ENCODE peak calls at places on chromosomes 7 and 10, in five cellular contexts. One of them, this sample, is unnamed. For H3K4me1, the result is how much of the 10 kb centered on the place peaks cover.

GRCh38 chr10:5518143-5518542 is 6.6 kb upstream of the CALML3 start:
- DNase-seq in heart right ventricle: no peak
- DNase-seq in lower lobe of right lung: no peak
- DNase-seq in right lobe of liver: no peak
- DNase-seq in suprapubic skin: peak
- DNase-seq in this sample: peak

GRCh38 chr10:16854623-16855022 is 37.4 kb upstream of the RSU1 start:
- DNase-seq in heart right ventricle: no peak
- DNase-seq in lower lobe of right lung: no peak
- DNase-seq in right lobe of liver: no peak
- DNase-seq in suprapubic skin: no peak
- DNase-seq in this sample: no peak

GRCh38 chr7:171364-171904 is 20.9 kb upstream of the FAM20C start:
- DNase-seq in heart right ventricle: no peak
- DNase-seq in lower lobe of right lung: peak
- DNase-seq in right lobe of liver: peak
- DNase-seq in suprapubic skin: no peak
- DNase-seq in this sample: no peak

GRCh38 chr7:668139-668871 is 58.2 kb upstream of the DNAAF5 start:
- DNase-seq in heart right ventricle: peak
- DNase-seq in lower lobe of right lung: no peak
- DNase-seq in right lobe of liver: peak
- DNase-seq in suprapubic skin: no peak
- DNase-seq in this sample: no peak

GRCh38 chr7:120944826-120945562 is 5.6 kb upstream of the ING3 start:
- DNase-seq in heart right ventricle: no peak
- DNase-seq in lower lobe of right lung: no peak
- DNase-seq in right lobe of liver: no peak
- DNase-seq in suprapubic skin: no peak
- DNase-seq in this sample: no peak

GRCh38 chr10:1211844-1212570 is 155.8 kb downstream of the WDR37 start:
- DNase-seq in heart right ventricle: no peak
- DNase-seq in lower lobe of right lung: no peak
- DNase-seq in right lobe of liver: no peak
- DNase-seq in suprapubic skin: no peak
- DNase-seq in this sample: no peak

GRCh38 chr7:126809188-126809587 is 443.6 kb downstream of the GRM8 start:
- DNase-seq in heart right ventricle: no peak
- DNase-seq in lower lobe of right lung: no peak
- DNase-seq in right lobe of liver: no peak
- DNase-seq in suprapubic skin: no peak
- DNase-seq in this sample: no peak

GRCh38 chr10:7787150-7787856 is 490 bp downstream of the KIN start:
- DNase-seq in heart right ventricle: no peak
- DNase-seq in lower lobe of right lung: no peak
- DNase-seq in right lobe of liver: no peak
- DNase-seq in suprapubic skin: peak
- DNase-seq in this sample: no peak

GRCh38 chr7:73560035-73560835 is 2.7 kb upstream of the BCL7B start:
- DNase-seq in heart right ventricle: no peak
- DNase-seq in lower lobe of right lung: no peak
- DNase-seq in right lobe of liver: no peak
- DNase-seq in suprapubic skin: no peak
- DNase-seq in this sample: no peak

GRCh38 chr10:60978287-60979115 is 34.5 kb upstream of the RHOBTB1 start:
- DNase-seq in heart right ventricle: no peak
- DNase-seq in lower lobe of right lung: no peak
- DNase-seq in right lobe of liver: no peak
- DNase-seq in suprapubic skin: no peak
- DNase-seq in this sample: peak

GRCh38 chr7:155261031-155261985 is 36.4 kb upstream of the INSIG1 start:
- DNase-seq in heart right ventricle: no peak
- DNase-seq in lower lobe of right lung: no peak
- DNase-seq in right lobe of liver: no peak
- DNase-seq in suprapubic skin: no peak
- DNase-seq in this sample: no peak

GRCh38 chr7:12642539-12642938 is 44.9 kb upstream of the ARL4A start:
- DNase-seq in heart right ventricle: no peak
- DNase-seq in lower lobe of right lung: no peak
- DNase-seq in right lobe of liver: no peak
- DNase-seq in suprapubic skin: no peak
- DNase-seq in this sample: no peak

GRCh38 chr7:114879554-114879953 is 42.3 kb upstream of the MDFIC start:
- DNase-seq in heart right ventricle: no peak
- DNase-seq in lower lobe of right lung: no peak
- DNase-seq in right lobe of liver: no peak
- DNase-seq in suprapubic skin: no peak
- DNase-seq in this sample: no peak

GRCh38 chr10:8393531-8393930 is 339.0 kb downstream of the GATA3 start:
- DNase-seq in heart right ventricle: no peak
- DNase-seq in lower lobe of right lung: no peak
- DNase-seq in right lobe of liver: no peak
- DNase-seq in suprapubic skin: no peak
- DNase-seq in this sample: no peak

GRCh38 chr10:87654212-87654611 is 5.5 kb upstream of the PAPSS2 start:
- DNase-seq in heart right ventricle: no peak
- DNase-seq in lower lobe of right lung: no peak
- DNase-seq in right lobe of liver: no peak
- DNase-seq in suprapubic skin: no peak
- DNase-seq in this sample: peak

GRCh38 chr7:97119747-97120146 is 2.2 kb downstream of the SDHAF3 start:
- DNase-seq in heart right ventricle: no peak
- DNase-seq in lower lobe of right lung: no peak
- DNase-seq in right lobe of liver: no peak
- DNase-seq in suprapubic skin: no peak
- DNase-seq in this sample: no peak

GRCh38 chr7:30835396-30835915 is 64.2 kb downstream of the MINDY4 start:
- DNase-seq in heart right ventricle: no peak
- DNase-seq in lower lobe of right lung: no peak
- DNase-seq in right lobe of liver: no peak
- DNase-seq in suprapubic skin: peak
- DNase-seq in this sample: no peak

GRCh38 chr7:80428161-80429054 is 83.5 kb downstream of the GNAT3 start:
- DNase-seq in heart right ventricle: peak
- DNase-seq in lower lobe of right lung: no peak
- DNase-seq in right lobe of liver: no peak
- DNase-seq in suprapubic skin: no peak
- DNase-seq in this sample: peak

GRCh38 chr10:4475796-4476195 is 350.2 kb upstream of the AKR1E2 start:
- DNase-seq in heart right ventricle: no peak
- DNase-seq in lower lobe of right lung: no peak
- DNase-seq in right lobe of liver: no peak
- DNase-seq in suprapubic skin: no peak
- DNase-seq in this sample: no peak

GRCh38 chr7:117827861-117828260 is 45.4 kb downstream of the CTTNBP2 start:
- DNase-seq in heart right ventricle: no peak
- DNase-seq in lower lobe of right lung: no peak
- DNase-seq in right lobe of liver: no peak
- DNase-seq in suprapubic skin: no peak
- DNase-seq in this sample: no peak

GRCh38 chr10:120945801-120946302 is 94.7 kb downstream of the WDR11 start:
- DNase-seq in heart right ventricle: no peak
- DNase-seq in lower lobe of right lung: peak
- DNase-seq in right lobe of liver: no peak
- DNase-seq in suprapubic skin: no peak
- DNase-seq in this sample: peak

GRCh38 chr10:21475393-21475792 is 50.1 kb downstream of the SKIDA1 start:
- DNase-seq in heart right ventricle: no peak
- DNase-seq in lower lobe of right lung: no peak
- DNase-seq in right lobe of liver: no peak
- DNase-seq in suprapubic skin: no peak
- DNase-seq in this sample: no peak

GRCh38 chr7:51010534-51010933 is 227.8 kb upstream of the GRB10 start:
- DNase-seq in heart right ventricle: no peak
- DNase-seq in lower lobe of right lung: no peak
- DNase-seq in right lobe of liver: no peak
- DNase-seq in suprapubic skin: no peak
- DNase-seq in this sample: no peak

GRCh38 chr7:43888983-43889945 is 17.1 kb downstream of the URGCP start:
- DNase-seq in heart right ventricle: no peak
- DNase-seq in lower lobe of right lung: no peak
- DNase-seq in right lobe of liver: no peak
- DNase-seq in suprapubic skin: no peak
- DNase-seq in this sample: no peak

GRCh38 chr7:94923412-94923811 is 16.0 kb downstream of the PPP1R9A start:
- DNase-seq in heart right ventricle: no peak
- DNase-seq in lower lobe of right lung: no peak
- DNase-seq in right lobe of liver: no peak
- DNase-seq in suprapubic skin: no peak
- DNase-seq in this sample: no peak

GRCh38 chr10:481636-482035 is 207.8 kb downstream of the DIP2C start:
- DNase-seq in heart right ventricle: no peak
- DNase-seq in lower lobe of right lung: no peak
- DNase-seq in right lobe of liver: no peak
- DNase-seq in suprapubic skin: no peak
- DNase-seq in this sample: no peak

GRCh38 chr10:31101123-31101522 is 69.5 kb upstream of the ZNF438 start:
- DNase-seq in heart right ventricle: no peak
- DNase-seq in lower lobe of right lung: no peak
- DNase-seq in right lobe of liver: no peak
- DNase-seq in suprapubic skin: no peak
- DNase-seq in this sample: no peak

GRCh38 chr7:66837007-66837406 is 84.0 kb upstream of the TMEM248 start:
- DNase-seq in heart right ventricle: no peak
- DNase-seq in lower lobe of right lung: peak
- DNase-seq in right lobe of liver: no peak
- DNase-seq in suprapubic skin: no peak
- DNase-seq in this sample: no peak

GRCh38 chr10:112525215-112525614 is 78.2 kb downstream of the VTI1A start:
- DNase-seq in heart right ventricle: no peak
- DNase-seq in lower lobe of right lung: no peak
- DNase-seq in right lobe of liver: no peak
- DNase-seq in suprapubic skin: no peak
- DNase-seq in this sample: no peak

GRCh38 chr10:49441488-49442476 is 45.9 kb upstream of the DRGX start:
- DNase-seq in heart right ventricle: no peak
- DNase-seq in lower lobe of right lung: no peak
- DNase-seq in right lobe of liver: no peak
- DNase-seq in suprapubic skin: no peak
- DNase-seq in this sample: no peak

GRCh38 chr7:149471289-149471953 is 10.6 kb upstream of the ZNF777 start:
- DNase-seq in heart right ventricle: no peak
- DNase-seq in lower lobe of right lung: no peak
- DNase-seq in right lobe of liver: no peak
- DNase-seq in suprapubic skin: no peak
- DNase-seq in this sample: no peak

GRCh38 chr10:34405611-34406462 is 409.3 kb downstream of the PARD3 start:
- DNase-seq in heart right ventricle: no peak
- DNase-seq in lower lobe of right lung: no peak
- DNase-seq in right lobe of liver: no peak
- DNase-seq in suprapubic skin: no peak
- DNase-seq in this sample: no peak

DNA sequence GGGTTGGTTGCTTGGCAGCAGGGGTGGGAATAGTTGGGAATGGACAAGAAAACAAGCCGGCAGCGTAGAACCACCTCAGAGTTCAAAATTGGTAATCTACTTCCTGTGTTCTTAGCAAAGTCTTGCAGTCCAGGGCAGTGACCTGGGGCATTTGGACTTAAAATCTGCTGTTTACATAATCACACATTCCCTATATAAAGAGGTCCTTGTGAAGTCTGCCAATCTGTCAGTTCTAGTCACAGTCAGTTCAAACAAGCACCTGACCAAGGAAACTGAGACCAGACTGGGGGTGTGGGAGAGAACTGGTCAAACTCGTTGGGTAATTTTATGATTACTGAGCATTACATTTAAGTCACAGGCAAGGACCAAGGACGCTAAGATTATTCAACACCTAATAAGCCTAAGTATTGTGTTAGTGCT is 167.8 kb downstream of the CPEB3 start:
- DNase-seq in heart right ventricle: no peak
- DNase-seq in lower lobe of right lung: peak
- DNase-seq in right lobe of liver: peak
- DNase-seq in suprapubic skin: no peak
- DNase-seq in this sample: peak
- H3K4me1 ChIP-seq in heart right ventricle: under half
- H3K4me1 ChIP-seq in lower lobe of right lung: under half
- H3K4me1 ChIP-seq in right lobe of liver: half or more
- H3K4me1 ChIP-seq in suprapubic skin: under half
- H3K4me1 ChIP-seq in this sample: half or more

GRCh38 chr10:62652564-62652963 is 152.0 kb upstream of the ADO start:
- DNase-seq in heart right ventricle: no peak
- DNase-seq in lower lobe of right lung: no peak
- DNase-seq in right lobe of liver: no peak
- DNase-seq in suprapubic skin: no peak
- DNase-seq in this sample: no peak
- H3K4me1 ChIP-seq in heart right ventricle: under half
- H3K4me1 ChIP-seq in lower lobe of right lung: under half
- H3K4me1 ChIP-seq in right lobe of liver: under half
- H3K4me1 ChIP-seq in suprapubic skin: under half
- H3K4me1 ChIP-seq in this sample: under half

GRCh38 chr7:134827436-134827835 is 48.0 kb downstream of the CALD1 start:
- DNase-seq in heart right ventricle: peak
- DNase-seq in lower lobe of right lung: no peak
- DNase-seq in right lobe of liver: no peak
- DNase-seq in suprapubic skin: no peak
- DNase-seq in this sample: no peak
- H3K4me1 ChIP-seq in heart right ventricle: under half
- H3K4me1 ChIP-seq in lower lobe of right lung: under half
- H3K4me1 ChIP-seq in right lobe of liver: under half
- H3K4me1 ChIP-seq in suprapubic skin: under half
- H3K4me1 ChIP-seq in this sample: under half

GRCh38 chr10:32349199-32349585 is 2.2 kb upstream of the EPC1 start:
- DNase-seq in heart right ventricle: no peak
- DNase-seq in lower lobe of right lung: no peak
- DNase-seq in right lobe of liver: no peak
- DNase-seq in suprapubic skin: no peak
- DNase-seq in this sample: no peak

GRCh38 chr10:32349968-32350738 is 3.2 kb upstream of the EPC1 start:
- DNase-seq in heart right ventricle: no peak
- DNase-seq in lower lobe of right lung: no peak
- DNase-seq in right lobe of liver: no peak
- DNase-seq in suprapubic skin: no peak
- DNase-seq in this sample: no peak

GRCh38 chr10:32346551-32347362 is at the start of gene EPC1:
- DNase-seq in heart right ventricle: peak
- DNase-seq in lower lobe of right lung: peak
- DNase-seq in right lobe of liver: peak
- DNase-seq in suprapubic skin: peak
- DNase-seq in this sample: peak

GRCh38 chr10:32347363-32347735 is 391 bp upstream of the EPC1 start:
- DNase-seq in heart right ventricle: no peak
- DNase-seq in lower lobe of right lung: no peak
- DNase-seq in right lobe of liver: no peak
- DNase-seq in suprapubic skin: no peak
- DNase-seq in this sample: no peak

GRCh38 chr10:32348297-32349198 is 1.6 kb upstream of the EPC1 start:
- DNase-seq in heart right ventricle: no peak
- DNase-seq in lower lobe of right lung: no peak
- DNase-seq in right lobe of liver: no peak
- DNase-seq in suprapubic skin: no peak
- DNase-seq in this sample: no peak
- H3K4me1 ChIP-seq in heart right ventricle: under half
- H3K4me1 ChIP-seq in lower lobe of right lung: half or more
- H3K4me1 ChIP-seq in right lobe of liver: under half
- H3K4me1 ChIP-seq in suprapubic skin: half or more
- H3K4me1 ChIP-seq in this sample: under half